ENCODE peak calls at places on chromosomes 13 and 19, in four cellular contexts. V is Panc1, Z is HepG2, F is H1. Q is an unnamed sample.

GRCh38 chr13:44393391-44393790 is 19.8 kb downstream of the SERP2 start:
- DNase-seq in V (no peak), Z (no peak), F (no peak), Q (no peak)

GRCh38 chr19:35592226-35592625 is 6.3 kb downstream of the PMIS2 start:
- DNase-seq in V (peak; percentile 25), Z (peak; percentile 53), F (peak; percentile 15), Q (peak; percentile 41)

GRCh38 chr19:43725468-43725867 is 9.6 kb downstream of the IRGC start:
- DNase-seq in V (no peak), Z (no peak), F (no peak), Q (no peak)

GRCh38 chr13:91167706-91168459 is 179.6 kb upstream of the MIR17HG start:
- DNase-seq in V (no peak), Z (no peak), F (no peak), Q (no peak)

GRCh38 chr13:36146513-36147276 is 15.5 kb upstream of the DCLK1 start:
- DNase-seq in V (no peak), Z (no peak), F (no peak), Q (no peak)

GRCh38 chr13:111549464-111549863 is 229.0 kb downstream of the TEX29 start:
- DNase-seq in V (no peak), Z (no peak), F (no peak), Q (no peak)

GRCh38 chr19:1150333-1151036 is 23.6 kb downstream of the SBNO2 start:
- DNase-seq in V (no peak), Z (no peak), F (no peak), Q (no peak)

GRCh38 chr13:75993823-75994222 is 357.7 kb downstream of the LMO7 start:
- DNase-seq in V (no peak), Z (peak; percentile 10), F (no peak), Q (no peak)

GRCh38 chr13:98338312-98338711 is 161.2 kb upstream of the RNF113B start:
- DNase-seq in V (no peak), Z (no peak), F (no peak), Q (no peak)

GRCh38 chr19:50804420-50805272 is 14.4 kb downstream of the ACP4 start:
- DNase-seq in V (peak; percentile 78), Z (peak; percentile 96), F (peak; percentile 96), Q (peak; percentile 98)

GRCh38 chr19:50808856-50809255 is 14.7 kb downstream of the KLK1 start:
- DNase-seq in V (no peak), Z (no peak), F (no peak), Q (no peak)

GRCh38 chr19:50798943-50799851 is 9.0 kb downstream of the ACP4 start:
- DNase-seq in V (no peak), Z (no peak), F (no peak), Q (peak; percentile 26)

GRCh38 chr19:50801107-50801506 is 10.9 kb downstream of the ACP4 start:
- DNase-seq in V (no peak), Z (no peak), F (no peak), Q (peak; percentile 46)

GRCh38 chr19:50803633-50804419 is 13.6 kb downstream of the ACP4 start:
- DNase-seq in V (no peak), Z (no peak), F (no peak), Q (peak; percentile 79)
- TF ChIP-seq SIN3A in V (no peak), Z (no peak), F (no peak), Q (no peak)

GRCh38 chr13:84684048-84684662 is 801.9 kb upstream of the SLITRK1 start:
- DNase-seq in V (no peak), Z (no peak), F (no peak), Q (no peak)
- TF ChIP-seq SIN3A in V (no peak), Z (no peak), F (no peak), Q (no peak)

GRCh38 chr19:8486661-8487136 is 15.7 kb downstream of the PRAM1 start:
- DNase-seq in V (no peak), Z (no peak), F (no peak), Q (no peak)
- TF ChIP-seq SIN3A in V (no peak), Z (no peak), F (no peak), Q (no peak)

GRCh38 chr13:100298116-100298681 is 209.3 kb downstream of the PCCA start:
- DNase-seq in V (no peak), Z (no peak), F (no peak), Q (no peak)
- TF ChIP-seq SIN3A in V (no peak), Z (no peak), F (no peak), Q (no peak)